ENCODE peak calls at places on chromosomes 13 and 19, in eight cellular contexts. N is hepatocyte, B is lower lobe of right lung, M is esophagus squamous epithelium, Q is GM23338, F is adrenal gland, L is A549, W is tibial artery. J is an unnamed sample.

GRCh38 chr19:57566396-57567256 is 7.0 kb upstream of the ZNF550 start:
- DNase-seq in L (peak; percentile 60), W (no peak), M (no peak), F (no peak), B (no peak), Q (peak; percentile 60), N (peak; percentile 16), J (no peak)

GRCh38 chr13:49625392-49626137 is 2.7 kb upstream of the ARL11 start:
- DNase-seq in N (peak; percentile 38), L (peak; percentile 14), W (peak; percentile 31), F (peak; percentile 96), B (peak; percentile 83), M (no peak), Q (no peak), J (no peak)

GRCh38 chr19:9806781-9807180 is 12.1 kb downstream of the FBXL12 start:
- DNase-seq in N (no peak), L (no peak), Q (no peak), M (no peak), W (no peak), F (no peak), B (no peak), J (no peak)

GRCh38 chr19:18174983-18175382 is 1.4 kb downstream of the IFI30 start:
- DNase-seq in L (no peak), N (no peak), B (no peak), M (no peak), W (no peak), F (no peak), Q (no peak), J (no peak)

GRCh38 chr13:113029487-113030258 is 60.7 kb downstream of the MCF2L start:
- DNase-seq in M (no peak), F (no peak), N (peak; percentile 69), Q (peak; percentile 81), L (peak; percentile 8), B (no peak), W (no peak), J (no peak)

GRCh38 chr19:40798997-40799557 is at the start of gene EGLN2:
- DNase-seq in N (no peak), L (no peak), Q (peak; percentile 54), W (no peak), M (no peak), F (no peak), B (no peak), J (no peak)

GRCh38 chr13:25132021-25132420 is 36.1 kb downstream of the PABPC3 start:
- DNase-seq in Q (peak; percentile 36), L (no peak), F (no peak), B (no peak), W (no peak), N (no peak), M (no peak), J (no peak)

GRCh38 chr13:109857803-109858202 is 71.4 kb upstream of the IRS2 start:
- DNase-seq in B (no peak), F (no peak), M (no peak), L (no peak), N (no peak), Q (peak; percentile 42), W (no peak), J (no peak)

GRCh38 chr13:31236211-31236786 is 36.5 kb downstream of the B3GLCT start:
- DNase-seq in F (no peak), W (no peak), B (no peak), N (peak; percentile 72), L (peak; percentile 26), Q (peak; percentile 74), M (no peak), J (no peak)

GRCh38 chr13:75359266-75359665 is 122.7 kb downstream of the TBC1D4 start:
- DNase-seq in W (no peak), L (peak; percentile 16), Q (peak; percentile 66), M (no peak), F (no peak), N (no peak), B (no peak), J (no peak)

GRCh38 chr19:56720281-56720680 is 48.7 kb upstream of the ZNF835 start:
- DNase-seq in M (no peak), W (no peak), Q (no peak), N (no peak), L (no peak), B (no peak), F (peak; percentile 69), J (peak; percentile 30)

GRCh38 chr19:10624585-10624984 is 768 bp upstream of the SLC44A2 start:
- DNase-seq in F (no peak), M (no peak), N (no peak), Q (no peak), B (no peak), W (no peak), L (no peak), J (no peak)

DNA sequence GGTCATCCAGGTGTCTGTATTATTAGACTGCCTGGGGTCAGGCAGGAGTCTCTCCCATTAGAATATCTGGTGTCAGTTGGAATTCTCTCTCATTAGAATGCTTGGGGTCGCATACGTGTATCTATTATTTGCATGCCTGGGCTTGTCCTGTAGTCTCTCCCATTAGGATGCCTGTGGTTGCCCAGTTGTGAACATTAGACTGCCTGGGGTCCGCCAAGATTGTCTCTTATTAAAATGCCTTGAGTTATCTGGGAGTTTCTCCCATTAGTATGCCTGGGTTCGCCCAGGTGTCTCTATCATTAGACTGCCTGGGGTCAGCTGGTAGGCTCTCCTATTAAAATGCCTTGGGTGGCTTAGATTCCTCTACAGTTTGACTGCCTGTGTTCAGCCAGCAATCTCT is 1494.7 kb downstream of the UQCRFS1 start:
- DNase-seq in L (no peak), M (no peak), B (no peak), Q (no peak), N (no peak), F (no peak), W (no peak), J (no peak)
- H3K27ac ChIP-seq in L (no peak overlapping the region), M (no peak overlapping the region), B (no peak overlapping the region), Q (no peak overlapping the region), N (no peak overlapping the region), F (no peak overlapping the region), W (no peak overlapping the region), J (no peak overlapping the region)

GRCh38 chr13:79043208-79043607 is 362.8 kb downstream of the RBM26 start:
- DNase-seq in W (no peak), M (no peak), Q (no peak), F (no peak), N (no peak), L (no peak), B (no peak), J (no peak)
- TF ChIP-seq CTCF in W (no peak), M (no peak), Q (no peak), F (no peak), N (no peak), L (no peak), B (no peak), J (no peak)

GRCh38 chr19:42250249-42250665 is 4.7 kb downstream of the ERF start:
- DNase-seq in F (peak; percentile 65), B (no peak), M (no peak), W (no peak), Q (no peak), N (no peak), L (no peak), J (no peak)
- H3K27ac ChIP-seq in F (peak overlapping the region; percentile 99), B (peak overlapping the region; percentile 69), M (peak overlapping the region; percentile 97), W (peak overlapping the region; percentile 99), Q (no peak overlapping the region), N (peak overlapping the region; percentile 100), L (peak overlapping the region; percentile 96), J (peak overlapping the region; percentile 99)

DNA sequence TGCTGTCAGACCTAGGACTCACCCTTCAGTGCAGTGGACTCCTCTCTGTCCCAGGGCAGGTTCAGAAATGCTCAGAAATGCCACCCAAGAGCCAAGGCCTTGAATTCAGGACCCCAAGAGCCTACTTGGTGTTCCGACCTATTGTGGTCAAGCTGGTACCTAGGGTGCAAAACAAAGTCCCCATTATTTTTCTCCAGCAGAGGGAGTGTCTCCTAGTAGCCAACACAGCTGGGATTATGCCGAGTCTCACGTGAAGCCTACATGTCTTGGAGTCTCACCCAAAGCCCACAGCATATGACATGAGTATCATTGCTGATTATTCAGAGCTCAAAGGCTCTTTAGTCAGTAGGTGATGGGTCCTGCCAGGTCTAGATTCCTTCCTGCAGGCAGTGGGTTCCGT is 671.1 kb upstream of the SPRY2 start:
- DNase-seq in N (no peak), F (no peak), Q (peak; percentile 15), W (no peak), M (no peak), B (no peak), L (no peak), J (no peak)
- TF ChIP-seq CTCF in N (no peak), F (no peak), Q (no peak), W (no peak), M (no peak), B (no peak), L (no peak), J (no peak)

DNA sequence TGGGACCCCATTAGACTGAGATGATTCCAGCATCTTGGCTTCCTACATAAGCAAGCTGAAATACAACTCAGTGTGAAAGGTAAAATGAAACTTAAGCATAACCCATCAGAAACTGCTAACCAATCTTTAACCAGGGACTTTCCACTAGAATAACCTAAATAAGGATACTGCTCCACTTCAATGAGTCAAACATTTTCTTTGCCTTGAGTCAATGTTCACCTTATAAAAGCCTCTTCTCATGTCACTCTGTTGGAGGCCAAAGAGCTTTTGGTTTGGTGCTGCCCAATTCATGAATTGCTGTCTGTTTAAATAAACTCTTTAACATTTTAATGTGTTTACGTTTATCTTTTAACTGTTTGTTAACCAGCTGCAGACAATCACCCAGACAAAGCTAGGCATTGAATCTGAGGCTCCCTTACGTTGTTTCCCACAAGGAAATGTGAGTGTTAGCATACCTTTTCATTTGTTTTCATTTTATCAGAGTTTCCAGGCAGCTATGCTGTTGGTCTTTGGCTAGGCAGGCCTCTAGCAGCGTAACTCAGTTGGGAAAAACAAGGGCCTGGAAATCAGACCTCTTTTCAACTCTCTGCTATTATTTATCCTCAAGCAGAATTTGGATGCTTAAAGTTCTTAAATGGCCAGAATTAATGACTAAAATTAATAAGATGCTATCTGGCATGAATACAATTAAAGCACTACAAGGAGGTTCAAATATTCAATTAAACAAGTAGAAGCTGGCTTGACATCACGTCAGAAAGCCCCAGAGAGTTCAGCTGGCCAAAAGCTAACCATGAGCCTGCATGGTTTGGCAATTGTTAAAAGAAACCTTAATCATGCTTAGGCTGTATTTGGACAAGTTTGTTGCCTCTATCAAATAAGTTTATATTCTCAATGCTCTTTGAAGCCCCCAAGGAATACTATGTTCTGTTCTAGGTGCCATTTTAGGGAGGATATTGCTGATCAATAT is 200.2 kb downstream of the DCLK1 start:
- DNase-seq in N (no peak), W (no peak), Q (peak; percentile 36), B (no peak), F (no peak), M (no peak), L (peak; percentile 4), J (no peak)
- H3K27ac ChIP-seq in N (no peak overlapping the region), W (no peak overlapping the region), Q (no peak overlapping the region), B (no peak overlapping the region), F (no peak overlapping the region), M (no peak overlapping the region), L (no peak overlapping the region), J (peak overlapping the region; percentile 89)

DNA sequence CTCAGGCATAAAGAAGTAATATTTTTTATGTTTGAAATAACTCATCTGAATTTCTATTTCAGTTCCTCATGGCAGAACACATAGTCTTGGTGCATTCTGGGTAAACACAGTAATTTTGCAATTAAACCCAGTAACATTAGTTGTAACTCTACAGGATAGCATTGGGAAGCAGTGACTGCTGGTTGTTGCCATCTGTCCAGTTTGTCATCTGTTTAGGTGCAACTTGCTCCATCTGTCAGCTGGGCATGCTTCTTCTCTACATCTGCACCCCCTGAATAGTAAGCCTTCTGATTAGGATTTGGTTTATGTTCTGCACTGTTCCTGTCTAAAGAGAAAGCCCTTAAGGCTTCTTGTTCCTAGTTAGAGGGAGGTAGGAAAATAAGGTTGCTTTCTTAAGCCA is 63.5 kb upstream of the CSNK1A1L start:
- DNase-seq in B (no peak), N (no peak), F (no peak), W (no peak), L (no peak), M (no peak), Q (no peak), J (no peak)
- TF ChIP-seq CTCF in B (no peak), N (no peak), F (no peak), W (no peak), L (no peak), M (no peak), Q (no peak), J (no peak)

J was measured in uterus.